ENCODE peak calls at places on chromosomes 7 and 10, in seven cellular contexts. N, W, Y, P, K, Z and R are unnamed samples.

GRCh38 chr10:86393401-86393800 is 26.8 kb upstream of the GRID1 start:
- DNase-seq in N (no peak), W (no peak), Y (no peak), P (no peak), K (no peak), Z (no peak), R (no peak)

GRCh38 chr10:11798862-11799735 is 24.1 kb upstream of the PROSER2 start:
- DNase-seq in N (no peak), W (no peak), Y (no peak), P (no peak), K (no peak), Z (no peak), R (no peak)

GRCh38 chr10:68423522-68423921 is 16.4 kb upstream of the RUFY2 start:
- DNase-seq in N (no peak), W (no peak), Y (no peak), P (no peak), K (no peak), Z (no peak), R (no peak)

GRCh38 chr10:22599048-22599561 is 115.3 kb downstream of the PIP4K2A start:
- DNase-seq in N (peak; percentile 88), W (peak; percentile 75), Y (no peak), P (no peak), K (no peak), Z (no peak), R (no peak)

GRCh38 chr7:28575241-28575643 is 162.9 kb downstream of the CREB5 start:
- DNase-seq in N (peak; percentile 22), W (no peak), Y (no peak), P (no peak), K (no peak), Z (no peak), R (no peak)

GRCh38 chr7:30771859-30772429 is 727 bp downstream of the MINDY4 start:
- DNase-seq in N (no peak), W (no peak), Y (no peak), P (no peak), K (no peak), Z (no peak), R (no peak)

GRCh38 chr10:51532044-51532443 is 167.4 kb downstream of the CSTF2T start:
- DNase-seq in N (no peak), W (no peak), Y (no peak), P (no peak), K (no peak), Z (no peak), R (no peak)

GRCh38 chr10:78745445-78745844 is 323.3 kb upstream of the ZMIZ1 start:
- DNase-seq in N (no peak), W (no peak), Y (no peak), P (no peak), K (no peak), Z (no peak), R (no peak)

GRCh38 chr10:34081347-34081743 is 733.8 kb downstream of the PARD3 start:
- DNase-seq in N (no peak), W (no peak), Y (no peak), P (no peak), K (no peak), Z (no peak), R (no peak)

GRCh38 chr10:49615213-49615612 is 1.4 kb downstream of the CHAT start:
- DNase-seq in N (no peak), W (no peak), Y (no peak), P (no peak), K (no peak), Z (no peak), R (no peak)

GRCh38 chr7:70598976-70599375 is 533.0 kb upstream of the GALNT17 start:
- DNase-seq in N (no peak), W (no peak), Y (no peak), P (peak; percentile 71), K (no peak), Z (no peak), R (peak; percentile 80)

GRCh38 chr10:28532223-28532508 is 752 bp upstream of the WAC start:
- DNase-seq in N (no peak), W (peak; percentile 41), Y (no peak), P (no peak), K (peak; percentile 50), Z (peak; percentile 38), R (peak; percentile 42)

GRCh38 chr10:11906714-11907113 is 83.6 kb downstream of the PROSER2 start:
- DNase-seq in N (no peak), W (no peak), Y (no peak), P (no peak), K (no peak), Z (no peak), R (no peak)

GRCh38 chr10:132862485-132863420 is 76.8 kb upstream of the NKX6-2 start:
- DNase-seq in N (no peak), W (no peak), Y (no peak), P (no peak), K (no peak), Z (no peak), R (no peak)

GRCh38 chr7:98107313-98107691 is 640 bp downstream of the LMTK2 start:
- DNase-seq in N (no peak), W (no peak), Y (no peak), P (no peak), K (no peak), Z (no peak), R (no peak)

GRCh38 chr7:95808396-95808795 is 36.0 kb downstream of the DYNC1I1 start:
- DNase-seq in N (no peak), W (no peak), Y (no peak), P (no peak), K (peak; percentile 50), Z (no peak), R (no peak)

GRCh38 chr7:43750016-43750887 is 8.2 kb upstream of the BLVRA start:
- DNase-seq in N (peak; percentile 65), W (no peak), Y (no peak), P (no peak), K (no peak), Z (no peak), R (no peak)

GRCh38 chr10:326350-326749 is 191.1 kb downstream of the ZMYND11 start:
- DNase-seq in N (no peak), W (no peak), Y (no peak), P (no peak), K (no peak), Z (no peak), R (no peak)

GRCh38 chr10:9823268-9823930 is 1194.3 kb upstream of the CELF2 start:
- DNase-seq in N (peak; percentile 33), W (no peak), Y (no peak), P (no peak), K (no peak), Z (no peak), R (no peak)

GRCh38 chr10:62007145-62007544 is 105.6 kb downstream of the ARID5B start:
- DNase-seq in N (no peak), W (no peak), Y (no peak), P (no peak), K (no peak), Z (no peak), R (no peak)